ENCODE peak calls at places on chromosomes 5 and 9, in eight cellular contexts. N is heart left ventricle; W is stomach; R is fibroblast of lung; G is gastrocnemius medialis; F is kidney; X is CD4-positive, alpha-beta T cell; U is body of pancreas. L is an unnamed sample.

GRCh38 chr9:108617661-108618060 is 238.1 kb downstream of the ACTL7B start:
- DNase-seq in W (no peak), F (no peak), G (no peak), R (peak; percentile 5), X (no peak), U (no peak), N (no peak), L (no peak)

GRCh38 chr9:93473411-93473810 is 20.0 kb upstream of the FAM120AOS start:
- DNase-seq in F (no peak), G (no peak), U (no peak), R (peak; percentile 17), W (no peak), N (no peak), X (no peak), L (no peak)

GRCh38 chr5:18761801-18762200 is 1127.5 kb downstream of the TAF11L14 start:
- DNase-seq in N (no peak), X (no peak), W (no peak), U (no peak), G (no peak), R (peak; percentile 9), F (no peak), L (no peak)

GRCh38 chr9:104073098-104073769 is 20.9 kb upstream of the SMC2 start:
- DNase-seq in X (no peak), U (no peak), W (no peak), F (no peak), G (no peak), N (no peak), R (no peak), L (no peak)

GRCh38 chr9:106878943-106879916 is 16.3 kb downstream of the ZNF462 start:
- DNase-seq in W (no peak), G (peak; percentile 25), F (peak; percentile 72), X (no peak), R (peak; percentile 98), U (peak; percentile 74), N (peak; percentile 81), L (peak; percentile 39)

GRCh38 chr9:14633906-14634565 is 59.2 kb downstream of the ZDHHC21 start:
- DNase-seq in G (no peak), W (no peak), N (no peak), F (peak; percentile 63), X (no peak), R (no peak), U (no peak), L (no peak)

GRCh38 chr5:38094889-38095288 is 163.5 kb upstream of the EGFLAM start:
- DNase-seq in N (no peak), X (no peak), G (no peak), W (no peak), F (no peak), R (no peak), U (no peak), L (no peak)

GRCh38 chr5:97071101-97071500 is 71.3 kb downstream of the LIX1 start:
- DNase-seq in F (no peak), U (no peak), G (peak; percentile 5), R (peak; percentile 77), N (no peak), W (no peak), X (no peak), L (peak; percentile 64)

GRCh38 chr5:67475489-67475888 is 278.9 kb upstream of the CD180 start:
- DNase-seq in F (no peak), N (no peak), R (no peak), X (no peak), W (no peak), U (no peak), G (peak; percentile 62), L (no peak)

GRCh38 chr5:170405822-170406221 is 16.7 kb upstream of the KCNMB1 start:
- DNase-seq in G (no peak), N (no peak), U (no peak), W (no peak), X (no peak), R (no peak), F (no peak), L (no peak)

GRCh38 chr5:128596071-128596470 is 58.0 kb upstream of the FBN2 start:
- DNase-seq in R (peak; percentile 26), F (no peak), W (no peak), N (no peak), G (no peak), U (no peak), X (no peak), L (peak; percentile 1)

DNA sequence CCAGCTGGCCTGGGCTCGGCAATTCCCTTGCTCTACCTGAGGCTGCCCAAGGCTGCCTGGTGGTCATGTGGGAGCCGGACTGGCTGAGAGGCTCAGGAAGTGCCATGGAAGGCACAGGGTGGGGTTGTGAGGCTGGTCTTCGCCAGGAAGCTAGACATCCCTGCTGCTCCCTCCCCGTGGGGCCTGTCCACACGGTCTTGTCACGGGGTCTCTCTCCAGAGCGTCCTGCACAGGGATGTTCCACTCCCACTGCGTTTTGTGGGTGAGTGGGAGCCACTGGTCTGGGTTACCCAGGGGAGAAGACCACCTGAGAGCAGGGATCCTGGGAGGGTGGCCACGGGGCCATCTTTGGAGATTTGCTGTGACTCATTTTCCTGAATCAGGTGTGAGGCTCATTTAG is 11.6 kb downstream of the GADD45G start:
- DNase-seq in F (no peak), U (no peak), W (no peak), R (no peak), G (no peak), X (no peak), N (no peak), L (no peak)
- H3K27ac ChIP-seq in F (no peak overlapping the region), U (no peak overlapping the region), W (no peak overlapping the region), R (no peak overlapping the region), G (no peak overlapping the region), X (no peak overlapping the region), N (no peak overlapping the region), L (no peak overlapping the region)

DNA sequence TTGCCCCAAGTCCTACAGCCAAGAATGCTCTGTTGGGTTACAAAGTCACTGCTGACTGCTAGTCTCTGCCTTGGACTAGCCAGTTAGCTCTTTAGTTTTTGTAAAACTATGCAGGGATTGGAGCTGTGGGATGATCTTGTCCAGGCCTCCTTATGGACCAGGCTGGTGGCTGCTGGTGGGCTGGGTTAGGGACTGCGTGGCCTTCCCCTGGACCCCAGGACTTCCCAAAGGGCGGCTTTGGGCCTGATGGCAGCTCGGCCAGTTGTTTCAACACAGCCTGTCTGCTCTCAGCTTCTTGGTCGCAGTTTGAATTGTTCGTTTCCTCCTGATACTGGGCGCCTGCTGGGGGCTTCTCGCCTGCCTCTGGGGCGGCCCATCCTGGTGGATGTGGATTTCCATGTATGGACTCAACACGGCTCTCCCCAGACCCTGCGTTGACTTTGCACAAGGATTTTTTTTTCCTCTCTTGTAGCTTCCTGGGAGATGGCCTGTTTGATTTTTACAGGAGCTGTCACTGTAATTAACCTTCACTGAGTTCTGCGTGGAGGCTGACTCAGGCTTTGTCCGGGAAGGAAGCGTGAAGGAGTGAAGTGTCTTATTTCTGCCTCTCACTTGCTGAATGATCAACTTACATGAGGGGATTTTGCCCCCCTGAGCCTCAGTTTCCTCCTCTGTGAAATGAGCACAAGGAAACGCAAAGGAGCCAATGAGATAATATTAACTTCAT is 91.9 kb upstream of the NEURL1B start:
- DNase-seq in G (no peak), X (no peak), R (no peak), F (no peak), N (no peak), U (no peak), W (no peak), L (no peak)
- H3K27ac ChIP-seq in G (no peak overlapping the region), X (no peak overlapping the region), R (no peak overlapping the region), F (no peak overlapping the region), N (no peak overlapping the region), U (no peak overlapping the region), W (no peak overlapping the region), L (no peak overlapping the region)

GRCh38 chr9:135105938-135106491 is 18.5 kb downstream of the OLFM1 start:
- DNase-seq in R (no peak), U (no peak), N (peak; percentile 38), W (no peak), G (no peak), X (no peak), F (no peak), L (no peak)

GRCh38 chr9:135106551-135107270 is 19.2 kb downstream of the OLFM1 start:
- DNase-seq in G (no peak), X (no peak), N (no peak), R (no peak), F (no peak), U (no peak), W (no peak), L (no peak)

GRCh38 chr9:135108801-135109500 is 21.5 kb downstream of the OLFM1 start:
- DNase-seq in F (no peak), R (no peak), X (no peak), N (no peak), G (no peak), W (no peak), U (no peak), L (no peak)

GRCh38 chr9:135109650-135110049 is 22.2 kb downstream of the OLFM1 start:
- DNase-seq in R (no peak), G (no peak), W (no peak), U (no peak), X (no peak), F (no peak), N (no peak), L (no peak)

DNA sequence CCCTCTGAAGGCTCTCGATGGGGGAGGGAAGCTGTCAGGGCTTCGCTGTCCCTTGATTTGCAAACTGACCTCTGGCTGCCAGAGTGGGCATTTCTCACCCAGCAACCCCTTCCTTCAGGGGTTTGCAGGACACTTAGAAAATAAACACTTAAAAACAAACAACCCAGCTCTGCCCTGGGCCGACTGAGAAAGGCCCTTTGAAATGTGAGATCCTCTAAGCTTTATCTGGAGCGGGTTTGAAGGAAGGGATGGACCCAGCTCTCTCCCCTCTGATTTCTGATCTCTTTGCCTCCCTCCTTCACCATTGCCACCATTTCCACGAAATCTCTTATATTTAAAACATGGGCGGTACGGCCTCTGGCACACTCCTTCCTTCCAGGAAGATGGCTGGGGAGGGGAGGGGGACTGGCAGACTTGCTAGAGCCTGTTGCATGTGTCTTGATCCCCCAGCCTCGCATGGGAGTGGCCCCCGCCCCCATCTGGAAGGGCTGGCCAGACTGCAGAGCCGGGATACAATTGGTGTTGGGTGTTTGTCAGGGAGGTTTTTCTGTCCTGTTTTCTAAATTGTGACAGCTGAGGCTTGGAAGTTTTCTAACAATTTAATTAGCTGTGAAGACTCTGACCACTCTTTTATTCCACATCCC is 20.2 kb downstream of the OLFM1 start:
- DNase-seq in X (no peak), R (no peak), N (no peak), F (no peak), W (no peak), G (no peak), U (no peak), L (no peak)
- H3K27ac ChIP-seq in X (no peak overlapping the region), R (no peak overlapping the region), N (no peak overlapping the region), F (no peak overlapping the region), W (no peak overlapping the region), G (no peak overlapping the region), U (no peak overlapping the region), L (peak overlapping the region; percentile 22)

DNA sequence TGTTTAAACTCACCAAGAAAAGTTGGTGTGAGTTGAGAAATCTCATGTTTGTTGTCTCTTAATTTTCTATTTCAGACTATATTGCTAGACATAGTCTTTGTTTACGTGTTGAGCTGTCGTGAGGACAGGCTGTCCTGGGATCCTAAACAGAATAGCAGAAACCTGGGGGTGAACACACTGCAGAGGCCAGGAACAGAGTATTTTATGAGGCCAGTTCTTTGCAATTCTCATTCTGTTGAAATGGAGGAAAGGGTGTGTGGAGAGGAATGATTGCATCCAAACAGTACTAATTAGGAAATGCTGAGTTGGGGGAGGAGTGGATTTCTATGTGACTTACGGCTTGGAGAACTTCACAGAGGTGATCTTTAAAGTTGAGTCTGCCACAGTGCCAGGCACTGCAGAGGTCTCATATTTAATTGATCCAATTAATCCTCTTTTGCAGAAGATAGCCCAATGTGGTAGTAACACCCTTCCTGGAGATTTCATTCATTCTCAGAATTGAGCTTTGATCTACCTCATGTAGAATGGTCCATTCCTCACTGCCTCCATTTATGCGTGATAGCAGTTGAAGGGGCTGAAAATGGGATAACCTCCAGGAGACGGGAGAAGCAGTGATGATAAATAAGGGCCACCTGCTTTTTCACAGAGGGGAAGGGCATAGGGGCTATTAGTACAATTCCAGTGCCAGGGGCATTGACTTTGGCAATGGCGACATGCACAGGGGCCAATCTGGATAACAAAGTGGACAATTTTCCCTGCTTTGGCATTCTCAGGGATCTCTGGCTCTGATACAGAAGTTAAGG is 84.7 kb upstream of the TNFAIP8 start:
- DNase-seq in N (no peak), U (peak; percentile 57), G (no peak), W (peak; percentile 57), R (no peak), F (no peak), X (no peak), L (no peak)
- H3K27ac ChIP-seq in N (no peak overlapping the region), U (peak overlapping the region; percentile 71), G (no peak overlapping the region), W (peak overlapping the region; percentile 93), R (no peak overlapping the region), F (no peak overlapping the region), X (peak overlapping the region; percentile 84), L (no peak overlapping the region)